ENCODE peak calls at places on chromosomes 3 and 15, in five cellular contexts. I, B, R, C and W are unnamed samples.

GRCh38 chr3:72924055-72924454 is 36.2 kb downstream of the GXYLT2 start:
- DNase-seq in I (peak), B (no peak), R (peak), C (peak), W (no peak)

GRCh38 chr3:50592568-50592967 is 19.0 kb downstream of the CISH start:
- DNase-seq in I (no peak), B (no peak), R (no peak), C (no peak), W (no peak)

GRCh38 chr3:145190138-145190537 is 970.8 kb downstream of the PLOD2 start:
- DNase-seq in I (no peak), B (no peak), R (no peak), C (no peak), W (no peak)

GRCh38 chr3:159245871-159246270 is 444.0 kb downstream of the MFSD1 start:
- DNase-seq in I (no peak), B (no peak), R (no peak), C (no peak), W (no peak)

GRCh38 chr3:117699058-117699457 is 989.5 kb downstream of the TUSC7 start:
- DNase-seq in I (no peak), B (no peak), R (no peak), C (no peak), W (no peak)

GRCh38 chr3:159499031-159499793 is 489.4 kb upstream of the IL12A start:
- DNase-seq in I (no peak), B (no peak), R (no peak), C (no peak), W (no peak)

GRCh38 chr3:20056727-20057611 is 16.7 kb downstream of the KAT2B start:
- DNase-seq in I (peak), B (peak), R (no peak), C (no peak), W (no peak)

GRCh38 chr3:100756441-100756840 is 47.1 kb downstream of the TFG start:
- DNase-seq in I (no peak), B (no peak), R (no peak), C (no peak), W (no peak)

GRCh38 chr15:80242132-80242769 is 9.8 kb downstream of the CTXND1 start:
- DNase-seq in I (peak), B (no peak), R (peak), C (peak), W (no peak)

GRCh38 chr15:36501063-36501678 is 78.3 kb upstream of the CDIN1 start:
- DNase-seq in I (peak), B (no peak), R (peak), C (peak), W (no peak)

GRCh38 chr3:134496481-134497071 is 10.7 kb downstream of the CEP63 start:
- DNase-seq in I (peak), B (no peak), R (no peak), C (no peak), W (no peak)

GRCh38 chr15:32124726-32125125 is 94.4 kb downstream of the CHRNA7 start:
- DNase-seq in I (no peak), B (no peak), R (no peak), C (no peak), W (no peak)

GRCh38 chr15:36643551-36643950 is 64.1 kb downstream of the CDIN1 start:
- DNase-seq in I (no peak), B (no peak), R (no peak), C (peak), W (no peak)

GRCh38 chr15:41056810-41057209 is 59.3 kb downstream of the INO80 start:
- DNase-seq in I (no peak), B (no peak), R (no peak), C (no peak), W (no peak)

GRCh38 chr15:51536965-51537574 is 85.5 kb downstream of the DMXL2 start:
- DNase-seq in I (peak), B (no peak), R (no peak), C (peak), W (no peak)

GRCh38 chr15:93359780-93360161 is 270.8 kb upstream of the RGMA start:
- DNase-seq in I (no peak), B (no peak), R (no peak), C (no peak), W (no peak)

GRCh38 chr15:90412356-90413194 is 24.5 kb downstream of the IQGAP1 start:
- DNase-seq in I (peak), B (no peak), R (peak), C (no peak), W (no peak)

GRCh38 chr3:82145742-82146141 is 384.3 kb upstream of the GBE1 start:
- DNase-seq in I (no peak), B (no peak), R (no peak), C (no peak), W (no peak)

GRCh38 chr15:98850991-98851776 is 156.4 kb downstream of the PGPEP1L start:
- DNase-seq in I (peak), B (peak), R (peak), C (peak), W (no peak)
- TF ChIP-seq CTCF in I (peak), B (peak), R (peak), C (peak), W (peak)

GRCh38 chr15:101307897-101308603 is 13.0 kb upstream of the SNRPA1 start:
- DNase-seq in I (no peak), B (no peak), R (peak), C (no peak), W (no peak)
- TF ChIP-seq CTCF in I (no peak), B (no peak), R (no peak), C (no peak), W (no peak)

DNA sequence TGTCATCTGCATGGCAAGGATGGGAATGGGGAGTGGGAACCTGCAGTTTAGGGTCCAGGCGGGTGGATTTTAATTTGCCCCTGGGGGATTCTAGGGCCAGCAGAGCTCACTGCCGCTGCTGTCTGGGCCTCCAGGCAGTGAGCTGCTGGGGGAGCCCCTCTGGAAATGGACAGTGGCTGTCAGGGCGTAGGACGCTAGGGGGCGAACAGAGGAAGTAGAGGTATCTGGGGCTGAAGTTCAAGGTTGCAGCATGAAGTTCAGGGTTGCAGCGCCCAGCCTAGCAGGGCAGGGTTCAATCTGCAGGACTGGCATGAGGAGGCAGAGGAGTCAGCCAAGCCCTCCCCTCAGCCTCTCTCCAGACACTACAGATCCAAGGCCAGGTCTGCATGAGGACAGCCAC is 49.5 kb downstream of the APBA2 start:
- DNase-seq in I (peak), B (no peak), R (peak), C (no peak), W (peak)
- TF ChIP-seq CTCF in I (peak), B (peak), R (peak), C (peak), W (peak)

GRCh38 chr3:156792536-156792935 is 33.6 kb upstream of the LEKR1 start:
- DNase-seq in I (no peak), B (no peak), R (no peak), C (no peak), W (no peak)
- TF ChIP-seq CTCF in I (no peak), B (no peak), R (no peak), C (no peak), W (no peak)

GRCh38 chr3:172624999-172625398 is 85.9 kb downstream of the NCEH1 start:
- DNase-seq in I (no peak), B (no peak), R (no peak), C (no peak), W (no peak)

GRCh38 chr3:172625404-172625803 is 85.5 kb downstream of the NCEH1 start:
- DNase-seq in I (no peak), B (no peak), R (no peak), C (no peak), W (no peak)

GRCh38 chr3:172626241-172626640 is 84.6 kb downstream of the NCEH1 start:
- DNase-seq in I (no peak), B (no peak), R (no peak), C (no peak), W (no peak)

GRCh38 chr3:172622156-172622555 is 88.7 kb downstream of the NCEH1 start:
- DNase-seq in I (no peak), B (no peak), R (peak), C (no peak), W (no peak)

GRCh38 chr3:172622916-172623700 is 87.8 kb downstream of the NCEH1 start:
- DNase-seq in I (peak), B (no peak), R (peak), C (peak), W (no peak)
- TF ChIP-seq CTCF in I (peak), B (peak), R (peak), C (peak), W (peak)

DNA sequence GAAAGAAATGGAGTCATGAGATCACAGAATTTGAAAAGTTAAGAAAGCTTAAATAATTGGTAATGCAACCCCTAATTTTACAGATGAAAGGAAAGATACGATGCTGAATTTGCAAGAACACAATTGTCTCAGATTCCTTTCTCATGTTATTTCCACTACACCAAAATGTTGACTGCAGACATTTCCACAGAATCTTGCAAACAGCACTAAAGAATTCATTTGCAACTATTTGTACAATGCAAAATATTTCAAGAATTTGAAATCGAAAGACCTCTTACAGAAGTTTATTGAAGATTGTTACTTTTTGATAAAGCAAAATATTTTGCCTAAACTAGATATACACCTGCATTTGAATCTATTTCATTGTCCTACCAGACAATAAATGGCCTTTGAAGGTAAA is 194.1 kb upstream of the KCNMB2 start:
- DNase-seq in I (no peak), B (no peak), R (no peak), C (no peak), W (no peak)
- TF ChIP-seq CTCF in I (no peak), B (no peak), R (no peak), C (no peak), W (no peak)